ENCODE peak calls at places on chromosomes 16 and 17, in four cellular contexts. I, C, Y and Q are unnamed samples.

GRCh38 chr16:52095466-52095865 is 451.5 kb downstream of the TOX3 start:
- DNase-seq in I (no peak), C (no peak), Y (no peak), Q (no peak)

GRCh38 chr17:50421308-50422031 is 4.5 kb upstream of the ACSF2 start:
- DNase-seq in I (no peak), C (no peak), Y (no peak), Q (peak; percentile 32)

GRCh38 chr17:73293480-73293911 is 18.3 kb downstream of the CDC42EP4 start:
- DNase-seq in I (peak; percentile 81), C (peak; percentile 57), Y (peak; percentile 79), Q (peak; percentile 84)

GRCh38 chr17:40931311-40931710 is 6.1 kb downstream of the KRT23 start:
- DNase-seq in I (no peak), C (no peak), Y (no peak), Q (no peak)

GRCh38 chr16:85042606-85043005 is 15.0 kb downstream of the KIAA0513 start:
- DNase-seq in I (no peak), C (no peak), Y (no peak), Q (no peak)

GRCh38 chr16:89505204-89506112 is 2.7 kb upstream of the SPG7 start:
- DNase-seq in I (peak; percentile 95), C (peak; percentile 87), Y (peak; percentile 90), Q (peak; percentile 96)

GRCh38 chr16:16189842-16190241 is 33.5 kb downstream of the ABCC6 start:
- DNase-seq in I (no peak), C (no peak), Y (no peak), Q (no peak)

GRCh38 chr17:81851423-81851822 is 8.9 kb downstream of the P4HB start:
- DNase-seq in I (no peak), C (no peak), Y (no peak), Q (no peak)

GRCh38 chr16:47966325-47966724 is 189.5 kb downstream of the ABCC12 start:
- DNase-seq in I (no peak), C (no peak), Y (no peak), Q (no peak)

GRCh38 chr16:48383877-48384304 is 1.3 kb downstream of the SIAH1 start:
- DNase-seq in I (no peak), C (no peak), Y (no peak), Q (peak; percentile 34)

GRCh38 chr17:44804301-44805061 is 25.6 kb downstream of the GJC1 start:
- DNase-seq in I (no peak), C (no peak), Y (peak; percentile 38), Q (no peak)

GRCh38 chr17:12627177-12627629 is 38.5 kb upstream of the MYOCD start:
- DNase-seq in I (no peak), C (peak; percentile 100), Y (peak; percentile 82), Q (peak; percentile 82)

GRCh38 chr17:74132354-74132753 is 71.1 kb upstream of the RPL38 start:
- DNase-seq in I (no peak), C (no peak), Y (no peak), Q (no peak)

GRCh38 chr17:47952181-47953021 is 5.3 kb downstream of the PRR15L start:
- DNase-seq in I (peak; percentile 59), C (no peak), Y (no peak), Q (no peak)

GRCh38 chr17:39018267-39019134 is 51.3 kb upstream of the FBXO47 start:
- DNase-seq in I (no peak), C (no peak), Y (no peak), Q (no peak)

GRCh38 chr17:78374631-78375274 is 3.7 kb upstream of the PGS1 start:
- DNase-seq in I (no peak), C (peak; percentile 68), Y (no peak), Q (peak; percentile 90)

GRCh38 chr17:2335726-2336214 is 487 bp downstream of the TSR1 start:
- DNase-seq in I (no peak), C (no peak), Y (no peak), Q (no peak)

GRCh38 chr16:64017789-64018188 is 1104.1 kb downstream of the CDH11 start:
- DNase-seq in I (no peak), C (no peak), Y (no peak), Q (no peak)

GRCh38 chr17:45104029-45104428 is 28.3 kb downstream of the PLCD3 start:
- DNase-seq in I (no peak), C (no peak), Y (no peak), Q (no peak)

GRCh38 chr16:26457061-26457460 is 609.7 kb upstream of the C16orf82 start:
- DNase-seq in I (no peak), C (no peak), Y (no peak), Q (no peak)

GRCh38 chr16:57042157-57043111 is 49.9 kb upstream of the CPNE2 start:
- DNase-seq in I (no peak), C (no peak), Y (no peak), Q (no peak)

GRCh38 chr17:3127451-3127850 is at the start of gene OR1G1:
- DNase-seq in I (no peak), C (no peak), Y (no peak), Q (no peak)

GRCh38 chr17:56144205-56144604 is 9.1 kb upstream of the ANKFN1 start:
- DNase-seq in I (no peak), C (no peak), Y (no peak), Q (no peak)

GRCh38 chr17:29390856-29391631 is 881 bp downstream of the TAOK1 start:
- DNase-seq in I (peak; percentile 33), C (peak; percentile 21), Y (no peak), Q (peak; percentile 49)

GRCh38 chr16:70512456-70512855 is 10.9 kb downstream of the COG4 start:
- DNase-seq in I (no peak), C (no peak), Y (no peak), Q (no peak)

GRCh38 chr17:57604771-57605733 is 140.0 kb downstream of the CCDC182 start:
- DNase-seq in I (no peak), C (peak; percentile 45), Y (no peak), Q (peak; percentile 63)

GRCh38 chr17:80598813-80599545 is 54.3 kb downstream of the RPTOR start:
- DNase-seq in I (no peak), C (no peak), Y (no peak), Q (no peak)

DNA sequence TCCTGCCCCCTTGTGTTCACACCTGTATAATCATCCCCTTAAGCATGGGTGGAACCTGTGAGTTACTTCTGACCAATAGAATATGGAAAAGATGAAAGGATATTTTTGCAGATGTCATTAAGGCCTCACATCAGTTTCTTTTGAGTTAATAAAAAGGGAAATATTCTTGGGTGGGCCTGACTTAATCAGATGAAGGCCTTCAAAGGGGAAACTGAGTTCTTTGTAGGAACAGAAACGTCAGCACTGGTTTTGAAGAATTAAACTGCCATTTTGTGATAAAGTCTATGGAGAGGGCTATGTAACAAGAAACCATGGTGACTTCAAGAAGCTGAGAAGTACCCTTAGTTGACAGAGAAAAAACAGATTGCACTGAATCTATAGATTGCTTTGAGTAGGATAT is 168.7 kb upstream of the CNTNAP4 start:
- DNase-seq in I (no peak), C (no peak), Y (no peak), Q (no peak)
- TF ChIP-seq CTCF in I (no peak), C (no peak), Y (no peak), Q (no peak)

GRCh38 chr17:64345691-64346376 is 44.8 kb downstream of the PECAM1 start:
- DNase-seq in I (no peak), C (no peak), Y (no peak), Q (no peak)

GRCh38 chr17:64343071-64343774 is 47.4 kb downstream of the PECAM1 start:
- DNase-seq in I (no peak), C (no peak), Y (no peak), Q (no peak)

GRCh38 chr17:64340557-64340956 is 50.1 kb downstream of the PECAM1 start:
- DNase-seq in I (no peak), C (no peak), Y (no peak), Q (no peak)

GRCh38 chr17:64341181-64341580 is 49.5 kb downstream of the PECAM1 start:
- DNase-seq in I (no peak), C (no peak), Y (no peak), Q (no peak)

DNA sequence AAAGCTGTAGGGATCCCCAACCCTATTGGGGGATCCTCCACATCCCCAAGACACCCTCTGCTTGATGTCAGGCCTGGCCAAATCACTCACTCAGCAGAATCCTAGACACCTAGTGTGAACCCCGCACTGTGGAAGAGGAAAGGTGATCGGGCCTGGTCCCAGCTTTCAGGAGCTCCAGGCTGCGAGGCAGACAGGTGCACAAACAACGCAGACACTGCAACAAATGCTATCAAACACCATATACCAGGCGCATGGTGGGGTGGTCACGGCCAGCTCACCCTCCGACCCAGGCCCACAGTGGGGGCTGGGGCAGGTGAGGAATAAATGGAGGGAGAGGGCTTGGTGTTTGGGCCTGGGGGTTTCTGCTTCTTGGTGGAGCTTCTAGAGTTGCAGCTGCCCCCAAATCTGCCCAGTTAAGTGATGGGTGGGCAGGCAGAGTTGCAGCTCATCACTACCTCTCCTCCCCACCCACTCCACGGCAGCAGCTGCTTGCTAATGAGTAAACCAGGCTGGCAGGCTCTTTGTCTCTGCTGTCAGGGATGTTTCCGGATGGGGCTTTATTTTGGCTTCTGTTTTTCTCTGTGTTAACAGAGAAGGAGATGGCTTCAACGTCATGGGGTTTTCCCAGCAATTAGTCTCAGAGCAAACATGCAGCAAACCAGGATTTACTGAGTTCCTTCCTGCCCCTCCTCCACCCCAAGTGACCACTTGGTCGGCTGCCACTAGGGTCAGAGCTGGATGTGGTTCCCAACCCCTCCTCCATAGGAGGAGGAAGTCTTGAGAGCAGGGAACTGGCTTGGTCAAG is 46.6 kb downstream of the PECAM1 start:
- DNase-seq in I (peak; percentile 85), C (peak; percentile 60), Y (peak; percentile 73), Q (peak; percentile 99)
- TF ChIP-seq CTCF in I (no peak), C (peak; percentile 10), Y (no peak), Q (no peak)

DNA sequence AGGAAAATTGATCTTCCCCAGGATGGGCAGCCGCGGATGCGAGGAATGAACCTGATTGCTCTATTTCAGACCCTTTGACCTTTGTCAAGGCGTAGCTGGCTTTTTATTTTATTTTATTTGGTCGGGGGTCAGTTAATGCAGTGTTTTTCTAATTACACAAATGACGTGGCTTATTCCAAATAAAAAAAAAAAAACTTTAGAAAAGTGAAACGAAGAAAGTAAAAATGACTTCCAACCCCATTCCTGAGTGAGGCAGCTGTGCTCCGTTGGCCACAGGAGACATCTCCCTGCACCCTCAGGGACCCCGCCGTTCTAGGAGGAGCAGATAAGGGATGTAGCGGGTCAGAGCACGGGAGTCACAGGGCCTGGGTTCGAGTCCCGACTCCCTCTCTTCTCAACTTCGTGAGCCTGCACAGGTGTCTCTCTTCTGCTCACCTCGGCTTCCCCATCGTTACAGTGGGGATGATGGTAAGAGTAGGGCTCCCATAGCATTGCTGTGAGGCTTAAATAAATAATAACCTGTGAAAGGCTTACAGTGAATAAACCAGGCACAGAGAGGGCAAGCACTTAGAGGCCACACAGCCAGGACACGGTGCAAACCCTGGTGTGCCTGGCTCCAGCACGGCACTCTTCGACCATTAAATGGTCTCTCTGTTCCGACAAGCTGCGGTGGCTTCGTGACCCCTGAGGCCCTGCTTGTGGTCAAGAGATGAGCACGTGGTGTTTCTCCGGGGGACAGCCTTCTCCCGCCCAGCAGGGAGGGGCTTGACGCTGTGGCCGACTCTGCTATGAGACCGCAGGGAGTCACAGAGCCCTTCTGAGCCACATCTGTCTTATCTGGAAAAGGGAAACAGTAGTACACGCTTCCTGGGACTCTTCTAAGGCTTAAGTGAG is 10.2 kb downstream of the FOXF1 start:
- DNase-seq in I (no peak), C (no peak), Y (no peak), Q (no peak)
- TF ChIP-seq CTCF in I (no peak), C (no peak), Y (no peak), Q (no peak)

GRCh38 chr17:79600071-79600470 is 10.8 kb downstream of the RBFOX3 start:
- DNase-seq in I (no peak), C (no peak), Y (no peak), Q (no peak)

GRCh38 chr17:79595471-79595870 is 15.4 kb downstream of the RBFOX3 start:
- DNase-seq in I (no peak), C (no peak), Y (no peak), Q (no peak)

GRCh38 chr17:79595956-79596355 is 14.9 kb downstream of the RBFOX3 start:
- DNase-seq in I (no peak), C (no peak), Y (no peak), Q (no peak)

GRCh38 chr17:79597040-79597439 is 13.8 kb downstream of the RBFOX3 start:
- DNase-seq in I (no peak), C (no peak), Y (no peak), Q (no peak)

GRCh38 chr17:79597996-79598557 is 12.8 kb downstream of the RBFOX3 start:
- DNase-seq in I (no peak), C (no peak), Y (no peak), Q (no peak)
- TF ChIP-seq CTCF in I (no peak), C (no peak), Y (no peak), Q (no peak)